ENCODE peak calls at places on chromosome 6, in seven cellular contexts. B is hepatocyte, M is OCI-LY7, O is cardiac muscle cell, L is body of pancreas, W is fibroblast of the aortic adventitia, X is tibial artery. D is an unnamed sample.

GRCh38 chr6:11650297-11650696 is 112.7 kb downstream of the TMEM170B start:
- DNase-seq in B (no peak), M (no peak), O (peak), L (no peak), W (peak), X (no peak), D (no peak)

GRCh38 chr6:53494076-53494475 is 50.8 kb downstream of the GCLC start:
- DNase-seq in B (no peak), M (no peak), O (peak), L (no peak), W (peak), X (no peak), D (no peak)

GRCh38 chr6:150932976-150933375 is 67.5 kb downstream of the MTHFD1L start:
- DNase-seq in B (no peak), M (no peak), O (no peak), L (no peak), W (peak), X (no peak), D (no peak)

GRCh38 chr6:47455533-47456209 is 21.9 kb upstream of the CD2AP start:
- DNase-seq in B (no peak), M (no peak), O (no peak), L (peak), W (no peak), X (no peak), D (no peak)

GRCh38 chr6:129102741-129103140 is 219.8 kb downstream of the LAMA2 start:
- DNase-seq in B (no peak), M (no peak), O (peak), L (peak), W (peak), X (peak), D (no peak)

GRCh38 chr6:107046316-107046715 is 18.3 kb downstream of the MTRES1 start:
- DNase-seq in B (no peak), M (no peak), O (no peak), L (no peak), W (no peak), X (no peak), D (no peak)

GRCh38 chr6:7134999-7135735 is 27.4 kb downstream of the RREB1 start:
- DNase-seq in B (no peak), M (no peak), O (no peak), L (no peak), W (no peak), X (no peak), D (no peak)

GRCh38 chr6:55528624-55529023 is 50.4 kb downstream of the HMGCLL1 start:
- DNase-seq in B (peak), M (peak), O (peak), L (no peak), W (peak), X (no peak), D (no peak)

GRCh38 chr6:38588631-38589366 is 50.9 kb downstream of the BTBD9 start:
- DNase-seq in B (no peak), M (no peak), O (peak), L (no peak), W (peak), X (no peak), D (no peak)

GRCh38 chr6:151961809-151962208 is 154.3 kb downstream of the ESR1 start:
- DNase-seq in B (no peak), M (no peak), O (no peak), L (no peak), W (no peak), X (no peak), D (no peak)

GRCh38 chr6:111724505-111724904 is 118.8 kb upstream of the TRAF3IP2 start:
- DNase-seq in B (no peak), M (peak), O (no peak), L (no peak), W (no peak), X (no peak), D (no peak)

GRCh38 chr6:157386454-157386853 is 5.5 kb downstream of the ZDHHC14 start:
- DNase-seq in B (no peak), M (no peak), O (no peak), L (no peak), W (no peak), X (no peak), D (no peak)

GRCh38 chr6:154197176-154197850 is 158.3 kb downstream of the OPRM1 start:
- DNase-seq in B (no peak), M (no peak), O (peak), L (no peak), W (peak), X (no peak), D (no peak)

GRCh38 chr6:37074053-37074827 is 68.8 kb downstream of the FGD2 start:
- DNase-seq in B (peak), M (no peak), O (peak), L (no peak), W (peak), X (peak), D (no peak)

GRCh38 chr6:25995507-25995906 is 32.9 kb downstream of the TRIM38 start:
- DNase-seq in B (no peak), M (no peak), O (no peak), L (no peak), W (no peak), X (no peak), D (no peak)

GRCh38 chr6:152096863-152097496 is 289.5 kb downstream of the ESR1 start:
- DNase-seq in B (no peak), M (no peak), O (peak), L (no peak), W (peak), X (no peak), D (no peak)

GRCh38 chr6:20182926-20183521 is 29.2 kb downstream of the MBOAT1 start:
- DNase-seq in B (peak), M (no peak), O (no peak), L (peak), W (no peak), X (no peak), D (peak)

GRCh38 chr6:95670011-95670463 is 92.7 kb downstream of the MANEA start:
- DNase-seq in B (no peak), M (no peak), O (no peak), L (no peak), W (no peak), X (no peak), D (no peak)

GRCh38 chr6:149905371-149905910 is 7.5 kb upstream of the RAET1E start:
- DNase-seq in B (no peak), M (no peak), O (no peak), L (no peak), W (no peak), X (no peak), D (no peak)

GRCh38 chr6:12890171-12890790 is 173.7 kb downstream of the PHACTR1 start:
- DNase-seq in B (no peak), M (peak), O (no peak), L (no peak), W (no peak), X (no peak), D (no peak)

GRCh38 chr6:14386263-14386981 is 268.9 kb downstream of the CD83 start:
- DNase-seq in B (no peak), M (no peak), O (no peak), L (no peak), W (no peak), X (no peak), D (no peak)

GRCh38 chr6:8057793-8058192 is 6.4 kb downstream of the BLOC1S5 start:
- DNase-seq in B (no peak), M (no peak), O (no peak), L (no peak), W (no peak), X (no peak), D (peak)

GRCh38 chr6:24982231-24982630 is 46.5 kb upstream of the RIPOR2 start:
- DNase-seq in B (no peak), M (no peak), O (peak), L (no peak), W (peak), X (no peak), D (no peak)

GRCh38 chr6:112437053-112437452 is 89.9 kb downstream of the RFPL4B start:
- DNase-seq in B (no peak), M (no peak), O (no peak), L (no peak), W (no peak), X (no peak), D (no peak)

GRCh38 chr6:85464260-85464644 is 14.4 kb downstream of the NT5E start:
- DNase-seq in B (no peak), M (no peak), O (peak), L (no peak), W (peak), X (peak), D (no peak)

GRCh38 chr6:106082735-106083398 is 3.3 kb upstream of the PRDM1 start:
- DNase-seq in B (no peak), M (no peak), O (no peak), L (no peak), W (peak), X (no peak), D (no peak)

GRCh38 chr6:134288538-134289203 is 29.2 kb downstream of the SGK1 start:
- DNase-seq in B (peak), M (no peak), O (peak), L (no peak), W (peak), X (no peak), D (no peak)
- H3K4me3 ChIP-seq in B (no peak), M (no peak), O (no peak), L (no peak), W (no peak), X (no peak), D (no peak)

GRCh38 chr6:29694637-29695036 is 13.7 kb upstream of the ZFP57 start:
- DNase-seq in B (no peak), M (no peak), O (no peak), L (no peak), W (no peak), X (no peak), D (no peak)

DNA sequence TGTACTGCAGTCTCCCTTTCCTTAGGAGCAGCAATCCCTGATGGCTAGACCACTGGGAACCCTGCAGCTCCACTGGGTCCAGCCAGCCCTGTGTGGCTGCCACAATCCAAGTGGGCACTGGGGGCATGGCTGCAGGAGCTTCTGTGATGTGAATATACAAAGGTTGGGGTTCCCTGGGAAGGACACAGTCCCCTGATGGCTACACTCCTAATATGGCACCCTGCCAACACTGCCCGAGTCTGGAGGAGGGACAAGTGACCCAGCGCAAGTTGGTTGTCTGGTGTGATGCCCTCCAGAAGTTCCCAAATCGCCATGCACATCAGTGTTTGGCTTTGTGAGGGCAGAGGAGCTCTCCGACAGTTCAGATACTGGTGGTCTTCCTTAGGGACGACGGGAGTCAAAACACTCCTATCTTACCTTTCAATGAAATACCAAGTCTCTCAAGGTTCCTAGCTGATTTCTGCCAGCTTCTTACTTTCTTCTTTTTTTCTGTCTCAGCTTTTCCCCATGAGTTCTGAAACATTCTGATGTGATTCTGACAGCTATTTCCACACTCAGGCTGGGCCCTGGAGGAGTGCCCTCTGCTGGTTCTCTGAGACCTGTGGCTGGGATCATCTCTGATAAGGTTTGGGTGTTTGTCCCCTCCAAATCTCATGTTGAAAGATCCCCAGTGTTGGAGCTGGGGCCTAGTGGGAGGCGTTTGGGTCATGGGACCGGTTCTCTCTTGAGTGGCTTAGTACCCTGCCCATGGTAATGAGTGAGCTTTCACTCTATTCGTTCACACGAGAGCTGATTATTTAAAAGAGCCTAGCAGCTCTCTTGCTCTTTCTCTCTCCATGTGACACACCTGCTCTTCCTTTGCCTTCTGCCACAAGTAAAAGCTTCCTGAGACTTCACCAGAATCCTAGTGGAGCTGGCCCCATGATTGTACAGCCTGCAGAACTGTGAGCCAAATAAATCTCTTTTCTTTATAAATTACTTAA is 15.5 kb upstream of the ZFP57 start:
- DNase-seq in B (peak), M (no peak), O (peak), L (no peak), W (peak), X (no peak), D (no peak)
- TF ChIP-seq CTCF in B (peak), M (peak), O (peak), L (peak), W (peak), X (peak), D (peak)

GRCh38 chr6:41940759-41941279 is 789 bp downstream of the CCND3 start:
- DNase-seq in B (peak), M (peak), O (peak), L (peak), W (no peak), X (no peak), D (no peak)
- H3K4me3 ChIP-seq in B (peak), M (peak), O (peak), L (peak), W (peak), X (peak), D (peak)

GRCh38 chr6:73983367-73983766 is 287.4 kb downstream of the CD109 start:
- DNase-seq in B (no peak), M (no peak), O (peak), L (no peak), W (peak), X (no peak), D (no peak)

GRCh38 chr6:73984851-73985250 is 288.8 kb downstream of the CD109 start:
- DNase-seq in B (no peak), M (no peak), O (no peak), L (no peak), W (no peak), X (no peak), D (no peak)

GRCh38 chr6:73985891-73986290 is 289.9 kb downstream of the CD109 start:
- DNase-seq in B (no peak), M (no peak), O (no peak), L (no peak), W (peak), X (no peak), D (no peak)
- TF ChIP-seq CTCF in B (no peak), M (peak), O (no peak), L (no peak), W (peak), X (no peak), D (peak)

DNA sequence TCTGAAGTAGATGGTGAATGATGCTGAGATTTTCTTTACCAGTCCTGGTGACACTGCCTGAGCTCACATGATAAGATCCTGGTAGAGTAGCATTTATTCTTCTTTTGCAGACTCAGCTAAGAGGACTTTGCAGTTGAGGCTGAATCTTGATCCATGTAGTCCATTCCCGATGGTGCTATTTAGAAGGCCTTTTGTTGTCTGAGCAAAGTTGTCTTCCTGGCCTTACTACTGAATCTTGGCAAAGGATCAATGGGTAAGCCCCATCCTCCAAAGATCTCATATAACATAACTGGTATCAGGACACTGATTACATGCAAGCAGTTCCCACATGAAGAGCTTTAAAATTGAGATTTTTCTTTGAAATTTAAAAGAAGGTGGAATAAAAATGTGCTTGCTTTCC is 291.6 kb downstream of the SOX4 start:
- DNase-seq in B (no peak), M (no peak), O (no peak), L (no peak), W (no peak), X (no peak), D (no peak)
- H3K4me3 ChIP-seq in B (no peak), M (no peak), O (no peak), L (no peak), W (no peak), X (no peak), D (no peak)